ENCODE peak calls at places on chromosomes 13 and 19, in nine cellular contexts. S is NCI-H1417, L is T-helper 9 cell, P is AG08395, N is nephron progenitor cell, X is fibroblast of lung, C is cardiac fibroblast, R is GF-D8, H is GM04504. I is an unnamed sample.

GRCh38 chr19:30590596-30591229 is 218.5 kb downstream of the ZNF536 start:
- DNase-seq in S (no peak), L (no peak), P (peak; percentile 21), N (no peak), X (no peak), C (no peak), R (no peak), H (no peak), I (no peak)

GRCh38 chr19:35105411-35106290 is 10.0 kb upstream of the FXYD3 start:
- DNase-seq in S (no peak), L (no peak), P (no peak), N (no peak), X (no peak), C (no peak), R (no peak), H (no peak), I (no peak)

GRCh38 chr19:50277966-50278580 is 51.1 kb downstream of the KCNC3 start:
- DNase-seq in S (no peak), L (no peak), P (no peak), N (no peak), X (no peak), C (no peak), R (no peak), H (no peak), I (no peak)

GRCh38 chr13:50594276-50594970 is 249.1 kb downstream of the DLEU7 start:
- DNase-seq in S (peak; percentile 81), L (no peak), P (no peak), N (peak; percentile 56), X (no peak), C (no peak), R (no peak), H (no peak), I (no peak)

GRCh38 chr13:26618726-26619125 is 61.2 kb downstream of the WASF3 start:
- DNase-seq in S (no peak), L (no peak), P (no peak), N (no peak), X (no peak), C (no peak), R (no peak), H (no peak), I (no peak)

GRCh38 chr19:38665950-38666661 is 18.7 kb downstream of the ACTN4 start:
- DNase-seq in S (no peak), L (no peak), P (peak; percentile 71), N (peak; percentile 64), X (peak; percentile 61), C (peak; percentile 89), R (no peak), H (peak; percentile 76), I (no peak)

GRCh38 chr13:31050486-31051400 is 111.0 kb downstream of the HSPH1 start:
- DNase-seq in S (peak; percentile 1), L (no peak), P (no peak), N (no peak), X (no peak), C (peak; percentile 26), R (no peak), H (no peak), I (no peak)

GRCh38 chr13:45314822-45315221 is 26.2 kb downstream of the TPT1 start:
- DNase-seq in S (no peak), L (no peak), P (no peak), N (no peak), X (no peak), C (no peak), R (no peak), H (no peak), I (no peak)

GRCh38 chr13:43878897-43879322 is 630 bp downstream of the CCDC122 start:
- DNase-seq in S (peak; percentile 78), L (no peak), P (peak; percentile 86), N (no peak), X (peak; percentile 72), C (peak; percentile 79), R (peak; percentile 35), H (peak; percentile 69), I (peak; percentile 52)

GRCh38 chr13:41544824-41545707 is 87.7 kb downstream of the RGCC start:
- DNase-seq in S (no peak), L (no peak), P (peak; percentile 38), N (no peak), X (no peak), C (no peak), R (no peak), H (no peak), I (no peak)

GRCh38 chr13:58597552-58597951 is 966.0 kb downstream of the PCDH17 start:
- DNase-seq in S (no peak), L (no peak), P (no peak), N (no peak), X (no peak), C (no peak), R (no peak), H (no peak), I (no peak)

GRCh38 chr13:64925284-64925683 is 2304.9 kb downstream of the PCDH9 start:
- DNase-seq in S (no peak), L (no peak), P (no peak), N (peak; percentile 67), X (peak; percentile 10), C (peak; percentile 20), R (no peak), H (no peak), I (no peak)

GRCh38 chr13:43122706-43123268 is 99.4 kb downstream of the DNAJC15 start:
- DNase-seq in S (no peak), L (no peak), P (no peak), N (no peak), X (no peak), C (no peak), R (no peak), H (no peak), I (peak; percentile 70)

GRCh38 chr13:55483626-55484158 is 1657.0 kb upstream of the PRR20A start:
- DNase-seq in S (no peak), L (no peak), P (no peak), N (no peak), X (no peak), C (no peak), R (no peak), H (no peak), I (no peak)

GRCh38 chr19:1131718-1132552 is 28.1 kb downstream of the GPX4 start:
- DNase-seq in S (no peak), L (peak; percentile 76), P (peak; percentile 85), N (peak; percentile 73), X (peak; percentile 84), C (peak; percentile 95), R (peak; percentile 46), H (peak; percentile 83), I (no peak)